ENCODE peak calls at places on chromosome 10, in ten cellular contexts. J is posterior vena cava, V is ELR, E is lung, N is colonic mucosa, P is foreskin melanocyte, L is myocyte, T is pancreas, O is left colon, X is skeletal muscle cell. H is an unnamed sample.

GRCh38 chr10:117541909-117542705 is 439 bp upstream of the EMX2 start:
- DNase-seq in J (peak), V (peak), E (no peak), N (no peak), P (no peak), L (peak), T (no peak), O (no peak), X (peak), H (peak)

GRCh38 chr10:60883187-60883586 is 60.8 kb downstream of the RHOBTB1 start:
- DNase-seq in J (no peak), V (peak), E (no peak), N (peak), P (no peak), L (no peak), T (peak), O (peak), X (no peak), H (peak)

GRCh38 chr10:131871673-131872005 is 29.2 kb upstream of the PPP2R2D start:
- DNase-seq in J (peak), V (no peak), E (no peak), N (no peak), P (no peak), L (no peak), T (no peak), O (no peak), X (no peak), H (no peak)

GRCh38 chr10:21138769-21139324 is 241.7 kb upstream of the NEBL start:
- DNase-seq in J (no peak), V (no peak), E (no peak), N (no peak), P (no peak), L (no peak), T (no peak), O (no peak), X (no peak), H (no peak)

GRCh38 chr10:123614888-123615287 is 51.3 kb upstream of the GPR26 start:
- DNase-seq in J (peak), V (peak), E (peak), N (peak), P (peak), L (peak), T (peak), O (peak), X (no peak), H (peak)

GRCh38 chr10:129531195-129531968 is 64.3 kb downstream of the MGMT start:
- DNase-seq in J (no peak), V (peak), E (no peak), N (no peak), P (no peak), L (no peak), T (no peak), O (no peak), X (no peak), H (no peak)

GRCh38 chr10:14254368-14254767 is 76.4 kb downstream of the FRMD4A start:
- DNase-seq in J (no peak), V (peak), E (no peak), N (no peak), P (no peak), L (peak), T (no peak), O (no peak), X (no peak), H (no peak)

GRCh38 chr10:15744217-15744865 is 24.6 kb upstream of the ITGA8 start:
- DNase-seq in J (no peak), V (peak), E (peak), N (peak), P (peak), L (peak), T (peak), O (peak), X (no peak), H (peak)

GRCh38 chr10:34999532-34999931 is 90.6 kb downstream of the CUL2 start:
- DNase-seq in J (no peak), V (no peak), E (no peak), N (no peak), P (no peak), L (no peak), T (no peak), O (no peak), X (no peak), H (no peak)

GRCh38 chr10:28737096-28737495 is 59.8 kb downstream of the BAMBI start:
- DNase-seq in J (no peak), V (no peak), E (no peak), N (no peak), P (peak), L (no peak), T (no peak), O (no peak), X (no peak), H (no peak)

GRCh38 chr10:12605580-12606405 is 256.4 kb downstream of the CAMK1D start:
- DNase-seq in J (peak), V (peak), E (peak), N (peak), P (no peak), L (peak), T (peak), O (peak), X (no peak), H (no peak)

GRCh38 chr10:91210435-91210834 is 10.0 kb upstream of the PCGF5 start:
- DNase-seq in J (no peak), V (no peak), E (peak), N (peak), P (no peak), L (peak), T (peak), O (peak), X (no peak), H (no peak)

GRCh38 chr10:86345296-86346168 is 21.1 kb downstream of the GRID1 start:
- DNase-seq in J (peak), V (no peak), E (peak), N (no peak), P (no peak), L (peak), T (no peak), O (no peak), X (no peak), H (no peak)

GRCh38 chr10:31299119-31299518 is 19.9 kb upstream of the ZEB1 start:
- DNase-seq in J (no peak), V (peak), E (no peak), N (no peak), P (no peak), L (no peak), T (no peak), O (no peak), X (no peak), H (no peak)

GRCh38 chr10:84540022-84540616 is 211.7 kb downstream of the CCSER2 start:
- DNase-seq in J (no peak), V (peak), E (no peak), N (no peak), P (peak), L (peak), T (no peak), O (no peak), X (peak), H (peak)